ENCODE peak calls at places on chromosomes 2 and 18, in six cellular contexts. Z is right atrium auricular region, F is nephron progenitor cell, D is foreskin fibroblast, V is A549, L is astrocyte of the spinal cord. T is an unnamed sample.

GRCh38 chr2:33848486-33848885 is 249.4 kb upstream of the FAM98A start:
- DNase-seq in L (peak; percentile 52), F (no peak), V (no peak), D (no peak), Z (no peak), T (no peak)

GRCh38 chr2:101710690-101711318 is 13.3 kb downstream of the MAP4K4 start:
- DNase-seq in D (no peak), L (no peak), F (no peak), Z (no peak), V (no peak), T (no peak)

GRCh38 chr2:20521193-20521592 is 74.3 kb downstream of the RHOB start:
- DNase-seq in V (no peak), F (no peak), L (no peak), Z (no peak), D (no peak), T (no peak)

GRCh38 chr2:143545643-143546275 is 416.5 kb downstream of the ARHGAP15 start:
- DNase-seq in V (no peak), Z (no peak), L (peak; percentile 57), F (no peak), D (no peak), T (no peak)

GRCh38 chr2:134119117-134119671 is 134.7 kb upstream of the MGAT5 start:
- DNase-seq in V (no peak), Z (no peak), F (no peak), D (no peak), L (no peak), T (no peak)

GRCh38 chr2:133817680-133818566 is 249.7 kb upstream of the NCKAP5 start:
- DNase-seq in V (peak; percentile 88), F (no peak), L (peak; percentile 96), D (peak; percentile 95), Z (no peak), T (no peak)

GRCh38 chr18:48580066-48580465 is 41.2 kb downstream of the CTIF start:
- DNase-seq in F (no peak), Z (no peak), L (no peak), D (no peak), V (no peak), T (no peak)

GRCh38 chr2:233059797-233060499 is at the start of gene INPP5D:
- DNase-seq in F (no peak), D (no peak), V (no peak), Z (peak; percentile 73), L (no peak), T (peak; percentile 86)

GRCh38 chr2:51960846-51961335 is 929.0 kb upstream of the NRXN1 start:
- DNase-seq in F (no peak), V (no peak), D (no peak), L (no peak), Z (no peak), T (no peak)

GRCh38 chr2:180017764-180018163 is 10.7 kb upstream of the CWC22 start:
- DNase-seq in F (no peak), D (peak; percentile 94), V (no peak), L (peak; percentile 60), Z (no peak), T (no peak)

GRCh38 chr2:153077311-153077710 is 358.9 kb downstream of the ARL6IP6 start:
- DNase-seq in D (no peak), F (no peak), V (no peak), Z (no peak), L (no peak), T (no peak)

GRCh38 chr18:77140439-77141109 is 8.0 kb upstream of the MBP start:
- DNase-seq in Z (peak; percentile 83), F (no peak), L (no peak), D (no peak), V (no peak), T (no peak)

GRCh38 chr2:97849881-97850540 is 136.6 kb downstream of the ZAP70 start:
- DNase-seq in L (peak; percentile 71), F (no peak), D (no peak), Z (no peak), V (no peak), T (no peak)

GRCh38 chr2:84965827-84966226 is 5.1 kb upstream of the KCMF1 start:
- DNase-seq in Z (no peak), L (no peak), D (no peak), V (no peak), F (no peak), T (no peak)

GRCh38 chr2:208820289-208820688 is 413.7 kb downstream of the PTH2R start:
- DNase-seq in Z (no peak), V (peak; percentile 12), L (no peak), F (no peak), D (no peak), T (no peak)
- TF ChIP-seq CTCF in Z (peak; percentile 30), V (peak; percentile 16), L (no peak), F (peak; percentile 21), D (no peak), T (peak; percentile 28)

GRCh38 chr2:45825001-45825651 is 173.7 kb downstream of the PRKCE start:
- DNase-seq in V (peak; percentile 17), D (no peak), Z (no peak), F (no peak), L (peak; percentile 56), T (no peak)

GRCh38 chr2:45821558-45822271 is 170.2 kb downstream of the PRKCE start:
- DNase-seq in F (no peak), V (peak; percentile 62), L (peak; percentile 76), D (peak; percentile 62), Z (no peak), T (no peak)

GRCh38 chr2:45822272-45822630 is 170.8 kb downstream of the PRKCE start:
- DNase-seq in L (peak; percentile 65), Z (no peak), D (no peak), F (peak; percentile 18), V (no peak), T (no peak)

GRCh38 chr2:45826476-45826875 is 175.0 kb downstream of the PRKCE start:
- DNase-seq in D (no peak), Z (no peak), V (no peak), F (no peak), L (no peak), T (no peak)

DNA sequence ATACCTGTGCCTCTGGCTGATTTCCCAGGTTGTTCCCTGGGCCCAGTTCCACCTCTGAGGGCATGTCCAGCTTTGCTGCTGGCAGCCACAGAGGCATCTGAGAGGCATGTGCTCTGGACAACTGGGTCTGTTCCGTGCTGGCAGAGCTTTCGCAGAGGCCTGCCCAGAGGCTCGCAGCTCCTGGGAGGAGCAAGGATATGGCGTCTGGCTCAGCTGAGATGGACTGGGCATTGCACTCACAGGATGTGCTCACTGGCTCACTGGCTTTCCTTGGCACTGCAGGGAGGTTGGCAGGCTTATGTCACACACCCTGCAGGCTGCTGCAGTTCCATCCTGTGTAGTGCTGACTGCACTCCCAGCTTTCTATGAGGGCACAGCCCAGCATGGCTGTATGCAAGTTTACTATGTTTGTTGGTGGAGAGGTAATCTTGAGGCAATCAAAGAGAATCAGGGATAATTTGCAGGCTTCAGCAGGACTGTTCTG is 172.3 kb downstream of the PRKCE start:
- DNase-seq in V (peak; percentile 16), D (peak; percentile 39), Z (no peak), L (no peak), F (no peak), T (no peak)
- TF ChIP-seq CTCF in V (no peak), D (no peak), Z (no peak), L (no peak), F (no peak), T (no peak)

GRCh38 chr2:240856151-240856980 is 12.3 kb upstream of the AGXT start:
- DNase-seq in D (no peak), L (no peak), V (peak; percentile 38), Z (no peak), F (no peak), T (no peak)
- TF ChIP-seq CTCF in D (peak; percentile 4), L (peak; percentile 25), V (no peak), Z (no peak), F (peak; percentile 9), T (no peak)

GRCh38 chr18:56709463-56709862 is 58.3 kb downstream of the WDR7 start:
- DNase-seq in L (peak; percentile 87), D (peak; percentile 66), F (no peak), Z (no peak), V (peak; percentile 65), T (peak; percentile 57)
- TF ChIP-seq CTCF in L (peak; percentile 24), D (no peak), F (no peak), Z (peak; percentile 23), V (peak; percentile 38), T (peak; percentile 9)

GRCh38 chr2:173948827-173949226 is 16.3 kb downstream of the SP3 start:
- DNase-seq in F (no peak), D (no peak), V (no peak), L (no peak), Z (no peak), T (no peak)

GRCh38 chr2:173952267-173953046 is 12.7 kb downstream of the SP3 start:
- DNase-seq in V (no peak), L (no peak), Z (no peak), F (no peak), D (no peak), T (no peak)

GRCh38 chr2:173947131-173947530 is 18.0 kb downstream of the SP3 start:
- DNase-seq in Z (no peak), L (no peak), V (no peak), D (no peak), F (no peak), T (no peak)

GRCh38 chr2:173943738-173944137 is 21.4 kb downstream of the SP3 start:
- DNase-seq in F (no peak), Z (no peak), D (no peak), V (no peak), L (no peak), T (no peak)

DNA sequence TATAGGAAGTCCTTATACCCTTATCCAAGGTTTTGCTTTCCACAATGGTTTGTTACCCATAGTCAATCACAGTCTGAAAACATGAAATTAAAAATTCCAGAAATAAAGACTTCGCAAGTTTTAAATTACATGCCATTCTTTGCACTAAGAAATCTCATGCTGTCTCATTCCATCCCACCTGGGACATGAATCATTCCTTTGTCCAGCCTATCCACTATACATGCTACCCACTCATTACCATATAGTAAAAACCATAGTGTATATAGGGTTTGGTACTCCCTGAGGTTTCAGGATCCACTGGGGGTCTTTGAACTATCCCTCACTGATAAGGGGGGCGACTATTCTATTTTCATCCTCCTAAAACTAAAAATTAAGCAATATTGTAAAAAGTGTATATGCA is 17.0 kb downstream of the SP3 start:
- DNase-seq in L (no peak), F (no peak), Z (no peak), V (no peak), D (no peak), T (no peak)
- TF ChIP-seq CTCF in L (no peak), F (no peak), Z (no peak), V (no peak), D (no peak), T (no peak)

DNA sequence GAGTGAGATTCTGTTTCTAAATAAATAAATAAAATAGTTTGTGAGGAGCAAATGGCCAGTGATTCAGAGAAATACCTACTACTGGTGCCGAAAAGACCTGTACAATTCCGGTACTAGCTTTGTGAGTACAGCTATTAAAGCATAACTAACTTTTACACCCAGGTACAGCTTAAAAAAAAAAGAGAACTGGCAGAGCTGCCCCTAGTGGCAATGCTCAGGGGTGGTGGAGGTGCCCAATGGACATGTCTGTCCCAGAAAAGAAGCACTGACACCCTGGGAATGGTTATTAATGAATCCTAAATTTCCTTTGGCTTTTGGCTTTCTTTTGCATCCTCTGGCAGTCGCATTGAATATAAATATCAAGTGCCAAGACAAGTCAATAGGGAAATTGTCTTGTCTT is 87.0 kb downstream of the LIPG start:
- DNase-seq in V (no peak), F (no peak), D (no peak), L (no peak), Z (no peak), T (no peak)
- TF ChIP-seq CTCF in V (no peak), F (no peak), D (no peak), L (no peak), Z (no peak), T (no peak)

T was measured in GM10248.